ENCODE peak calls at places on chromosomes 7 and 10, in nine cellular contexts. N is ovary, C is stomach, T is IMR-90, Y is A549, A is vagina, O is heart left ventricle, Z is spleen, P is lower leg skin. H is an unnamed sample.

GRCh38 chr7:116101709-116102108 is 71.1 kb upstream of the TFEC start:
- DNase-seq in N (no peak), C (no peak), T (peak), Y (no peak), A (no peak), O (no peak), Z (no peak), P (no peak), H (no peak)

GRCh38 chr10:17125316-17125715 is 4.3 kb downstream of the CUBN start:
- DNase-seq in N (no peak), C (no peak), T (no peak), Y (no peak), A (no peak), O (no peak), Z (no peak), P (no peak), H (no peak)

GRCh38 chr10:63724922-63725321 is 203.7 kb downstream of the REEP3 start:
- DNase-seq in N (no peak), C (no peak), T (no peak), Y (no peak), A (no peak), O (no peak), Z (no peak), P (no peak), H (no peak)

GRCh38 chr7:2229467-2229866 is 3.3 kb downstream of the MAD1L1 start:
- DNase-seq in N (no peak), C (no peak), T (no peak), Y (no peak), A (no peak), O (no peak), Z (no peak), P (no peak), H (no peak)

GRCh38 chr7:92797284-92797683 is 39.1 kb downstream of the CDK6 start:
- DNase-seq in N (no peak), C (no peak), T (peak), Y (no peak), A (no peak), O (peak), Z (no peak), P (no peak), H (no peak)

GRCh38 chr10:123149568-123150228 is 1.8 kb downstream of the HMX2 start:
- DNase-seq in N (no peak), C (no peak), T (peak), Y (no peak), A (no peak), O (no peak), Z (peak), P (no peak), H (no peak)

GRCh38 chr7:2008936-2009540 is 223.7 kb downstream of the MAD1L1 start:
- DNase-seq in N (peak), C (no peak), T (no peak), Y (no peak), A (no peak), O (peak), Z (no peak), P (no peak), H (no peak)

GRCh38 chr7:142381727-142382409 is 124.0 kb upstream of the PRSS58 start:
- DNase-seq in N (no peak), C (no peak), T (no peak), Y (no peak), A (no peak), O (no peak), Z (no peak), P (no peak), H (no peak)

GRCh38 chr10:9853405-9854010 is 1164.2 kb upstream of the CELF2 start:
- DNase-seq in N (no peak), C (no peak), T (no peak), Y (no peak), A (no peak), O (peak), Z (no peak), P (no peak), H (no peak)

GRCh38 chr7:3520206-3520605 is 219.2 kb downstream of the SDK1 start:
- DNase-seq in N (no peak), C (no peak), T (no peak), Y (no peak), A (no peak), O (no peak), Z (no peak), P (no peak), H (no peak)

GRCh38 chr7:3518546-3518945 is 217.5 kb downstream of the SDK1 start:
- DNase-seq in N (no peak), C (no peak), T (no peak), Y (no peak), A (no peak), O (no peak), Z (no peak), P (no peak), H (no peak)

GRCh38 chr7:3517344-3517743 is 216.3 kb downstream of the SDK1 start:
- DNase-seq in N (no peak), C (no peak), T (no peak), Y (no peak), A (no peak), O (no peak), Z (no peak), P (no peak), H (no peak)
- TF ChIP-seq CTCF in N (no peak), C (no peak), T (no peak), Y (no peak), A (no peak), O (no peak), Z (no peak), P (no peak), H (no peak)

GRCh38 chr10:3784510-3785250 is at the start of gene KLF6:
- DNase-seq in N (peak), C (peak), T (peak), Y (no peak), A (no peak), O (peak), Z (peak), P (peak), H (no peak)

GRCh38 chr10:3782456-3783312 is 2.3 kb downstream of the KLF6 start:
- DNase-seq in N (peak), C (peak), T (peak), Y (no peak), A (peak), O (peak), Z (peak), P (peak), H (peak)

GRCh38 chr10:3785251-3785848 is 341 bp upstream of the KLF6 start:
- DNase-seq in N (peak), C (peak), T (peak), Y (peak), A (peak), O (peak), Z (peak), P (peak), H (peak)

GRCh38 chr10:3783313-3783689 is 1.7 kb downstream of the KLF6 start:
- DNase-seq in N (peak), C (peak), T (peak), Y (no peak), A (no peak), O (peak), Z (peak), P (no peak), H (peak)

DNA sequence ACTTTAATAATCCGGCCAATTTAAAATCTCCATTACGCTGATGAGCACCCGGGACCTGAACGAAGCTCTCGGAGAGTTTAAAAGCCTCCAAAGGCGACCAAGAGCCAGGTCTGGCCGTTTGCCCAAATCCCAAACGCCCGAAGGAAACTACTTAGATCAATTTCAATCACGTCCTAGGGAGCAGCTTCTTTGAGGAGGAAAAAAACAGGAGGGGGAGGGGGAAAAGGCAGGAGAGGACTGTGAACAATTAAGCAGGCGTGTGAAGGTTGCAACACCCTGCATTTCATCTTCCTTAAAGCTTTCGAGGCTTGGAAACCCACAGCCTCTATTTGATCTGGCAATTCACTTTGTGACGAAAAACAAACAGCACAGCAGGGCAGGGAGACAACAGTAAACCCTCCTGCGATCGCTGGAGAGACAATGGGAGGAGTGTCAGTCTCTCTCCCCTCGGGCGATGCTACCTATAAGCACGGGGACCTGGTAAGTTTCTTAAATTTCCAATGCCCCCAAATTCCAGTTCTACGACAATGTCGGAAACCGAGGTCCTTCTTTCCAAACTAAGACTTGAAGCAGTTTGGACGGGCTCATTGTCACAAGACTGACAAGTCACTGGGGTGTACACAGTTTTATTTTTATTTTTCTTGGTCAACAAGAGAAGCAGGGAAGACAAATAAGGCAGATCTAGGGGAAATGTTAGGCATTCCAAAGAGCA is 1.1 kb downstream of the KLF6 start:
- DNase-seq in N (peak), C (peak), T (peak), Y (no peak), A (no peak), O (peak), Z (no peak), P (peak), H (peak)
- TF ChIP-seq POLR2A in N (no peak), C (no peak), T (no peak), Y (no peak), A (no peak), O (peak), Z (no peak), P (peak), H (no peak)

GRCh38 chr10:12728569-12728968 is 272.9 kb downstream of the CCDC3 start:
- DNase-seq in N (no peak), C (no peak), T (peak), Y (no peak), A (no peak), O (no peak), Z (no peak), P (no peak), H (no peak)

GRCh38 chr10:12726971-12727831 is 274.3 kb downstream of the CCDC3 start:
- DNase-seq in N (no peak), C (no peak), T (no peak), Y (no peak), A (no peak), O (no peak), Z (no peak), P (no peak), H (no peak)

GRCh38 chr10:12727832-12728215 is 273.7 kb downstream of the CCDC3 start:
- DNase-seq in N (no peak), C (no peak), T (no peak), Y (no peak), A (no peak), O (no peak), Z (no peak), P (no peak), H (no peak)

GRCh38 chr10:12730809-12731519 is 270.5 kb downstream of the CCDC3 start:
- DNase-seq in N (no peak), C (no peak), T (peak), Y (no peak), A (no peak), O (no peak), Z (no peak), P (no peak), H (no peak)

GRCh38 chr10:12729885-12730284 is 271.6 kb downstream of the CCDC3 start:
- DNase-seq in N (no peak), C (no peak), T (no peak), Y (no peak), A (no peak), O (no peak), Z (no peak), P (no peak), H (no peak)
- TF ChIP-seq CTCF in N (no peak), C (no peak), T (peak), Y (no peak), A (no peak), O (peak), Z (no peak), P (no peak), H (peak)

GRCh38 chr10:95359466-95359865 is 68.7 kb upstream of the PDLIM1 start:
- DNase-seq in N (no peak), C (no peak), T (no peak), Y (no peak), A (peak), O (no peak), Z (no peak), P (no peak), H (no peak)
- TF ChIP-seq POLR2A in N (no peak), C (no peak), T (no peak), Y (no peak), A (no peak), O (no peak), Z (no peak), P (no peak), H (no peak)

GRCh38 chr7:54476609-54477008 is 65.6 kb upstream of the VSTM2A start:
- DNase-seq in N (no peak), C (no peak), T (no peak), Y (no peak), A (no peak), O (no peak), Z (no peak), P (no peak), H (no peak)

GRCh38 chr7:54477083-54477482 is 65.1 kb upstream of the VSTM2A start:
- DNase-seq in N (no peak), C (no peak), T (no peak), Y (no peak), A (no peak), O (no peak), Z (no peak), P (no peak), H (no peak)
- TF ChIP-seq CTCF in N (no peak), C (no peak), T (no peak), Y (no peak), A (no peak), O (no peak), Z (no peak), P (no peak), H (no peak)

GRCh38 chr10:75111367-75111905 is at the start of gene SAMD8:
- DNase-seq in N (peak), C (peak), T (peak), Y (no peak), A (peak), O (peak), Z (peak), P (peak), H (peak)
- TF ChIP-seq POLR2A in N (peak), C (peak), T (peak), Y (peak), A (no peak), O (peak), Z (peak), P (peak), H (peak)

GRCh38 chr10:73907841-73908517 is 3.0 kb upstream of the PLAU start:
- DNase-seq in N (no peak), C (no peak), T (peak), Y (no peak), A (no peak), O (peak), Z (no peak), P (peak), H (no peak)
- TF ChIP-seq CTCF in N (no peak), C (no peak), T (no peak), Y (no peak), A (no peak), O (no peak), Z (no peak), P (no peak), H (no peak)

GRCh38 chr10:11553773-11554381 is 57.6 kb downstream of the USP6NL start:
- DNase-seq in N (no peak), C (no peak), T (no peak), Y (no peak), A (no peak), O (no peak), Z (no peak), P (no peak), H (no peak)

GRCh38 chr10:11548763-11549089 is 62.7 kb downstream of the USP6NL start:
- DNase-seq in N (no peak), C (no peak), T (no peak), Y (no peak), A (no peak), O (no peak), Z (no peak), P (no peak), H (no peak)

GRCh38 chr10:11548065-11548762 is 63.2 kb downstream of the USP6NL start:
- DNase-seq in N (no peak), C (no peak), T (no peak), Y (no peak), A (no peak), O (no peak), Z (no peak), P (no peak), H (no peak)

GRCh38 chr10:11551915-11552602 is 59.4 kb downstream of the USP6NL start:
- DNase-seq in N (no peak), C (no peak), T (peak), Y (peak), A (no peak), O (no peak), Z (no peak), P (no peak), H (no peak)

DNA sequence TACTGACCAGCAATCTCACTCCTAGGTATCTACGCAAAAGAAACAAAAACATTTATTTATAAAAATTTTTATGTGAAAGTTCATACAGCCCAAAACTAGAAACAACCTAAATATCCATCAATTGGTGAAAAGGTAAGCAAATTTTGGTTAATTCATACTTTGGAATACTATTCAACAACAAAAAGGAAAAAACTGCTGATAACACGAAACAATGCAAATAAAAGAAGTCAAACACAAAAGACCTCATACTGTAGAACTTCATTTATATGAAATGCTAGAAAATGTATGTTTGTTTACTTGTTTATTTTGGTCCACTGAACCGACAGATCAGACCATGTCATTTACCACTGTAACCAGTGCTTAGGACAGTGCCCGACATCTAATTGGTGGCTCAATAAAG is 60.3 kb downstream of the USP6NL start:
- DNase-seq in N (no peak), C (no peak), T (no peak), Y (no peak), A (no peak), O (no peak), Z (no peak), P (no peak), H (no peak)
- TF ChIP-seq POLR2A in N (no peak), C (no peak), T (no peak), Y (no peak), A (no peak), O (no peak), Z (no peak), P (no peak), H (no peak)